ENCODE peak calls at places on chromosome 21, in seven cellular contexts. K is transverse colon, D is psoas muscle, Y is caudate nucleus, Z is AG04450, Q is right lobe of liver, X is kidney. F is an unnamed sample.

GRCh38 chr21:16079830-16080229 is 350.0 kb downstream of the USP25 start:
- DNase-seq in K (no peak), D (no peak), Y (no peak), Z (no peak), Q (no peak), X (no peak), F (no peak)

GRCh38 chr21:46172863-46173528 is 11.3 kb downstream of the SPATC1L start:
- DNase-seq in K (no peak), D (no peak), Y (no peak), Z (no peak), Q (no peak), X (peak), F (no peak)

GRCh38 chr21:16192900-16193299 is 463.1 kb downstream of the USP25 start:
- DNase-seq in K (no peak), D (no peak), Y (no peak), Z (no peak), Q (no peak), X (no peak), F (no peak)

GRCh38 chr21:10521091-10521598 is at the start of gene TPTE:
- DNase-seq in K (no peak), D (no peak), Y (no peak), Z (no peak), Q (no peak), X (no peak), F (no peak)

GRCh38 chr21:25657140-25657539 is 18.1 kb downstream of the JAM2 start:
- DNase-seq in K (no peak), D (no peak), Y (no peak), Z (no peak), Q (no peak), X (no peak), F (no peak)

GRCh38 chr21:41958886-41959563 is 5.2 kb upstream of the C2CD2 start:
- DNase-seq in K (no peak), D (peak), Y (no peak), Z (no peak), Q (no peak), X (no peak), F (no peak)

GRCh38 chr21:42724226-42724920 is 71.0 kb downstream of the PDE9A start:
- DNase-seq in K (peak), D (no peak), Y (no peak), Z (peak), Q (no peak), X (peak), F (no peak)

GRCh38 chr21:37848721-37849490 is 67.4 kb downstream of the KCNJ6 start:
- DNase-seq in K (no peak), D (no peak), Y (no peak), Z (no peak), Q (no peak), X (no peak), F (no peak)

GRCh38 chr21:32022141-32022540 is 149.3 kb downstream of the HUNK start:
- DNase-seq in K (no peak), D (no peak), Y (no peak), Z (no peak), Q (no peak), X (no peak), F (no peak)

GRCh38 chr21:25994758-25995163 is 175.8 kb downstream of the APP start:
- DNase-seq in K (no peak), D (no peak), Y (no peak), Z (no peak), Q (no peak), X (no peak), F (no peak)

GRCh38 chr21:15682182-15682895 is 47.4 kb upstream of the USP25 start:
- DNase-seq in K (no peak), D (no peak), Y (no peak), Z (no peak), Q (no peak), X (no peak), F (no peak)

GRCh38 chr21:39381009-39381408 is 32.1 kb upstream of the HMGN1 start:
- DNase-seq in K (no peak), D (no peak), Y (no peak), Z (no peak), Q (no peak), X (no peak), F (no peak)

GRCh38 chr21:38243732-38244406 is 12.9 kb upstream of the KCNJ15 start:
- DNase-seq in K (no peak), D (no peak), Y (no peak), Z (no peak), Q (no peak), X (no peak), F (no peak)

GRCh38 chr21:45122432-45123132 is 48.2 kb downstream of the ADARB1 start:
- DNase-seq in K (no peak), D (no peak), Y (no peak), Z (no peak), Q (no peak), X (no peak), F (no peak)
- H3K27ac ChIP-seq in K (peak), D (no peak), Y (no peak), Z (no peak), Q (no peak), X (no peak), F (no peak)

GRCh38 chr21:33491373-33492102 is at the start of gene DNAJC28:
- DNase-seq in K (peak), D (peak), Y (peak), Z (peak), Q (peak), X (peak), F (peak)
- H3K27ac ChIP-seq in K (peak), D (peak), Y (peak), Z (no peak), Q (peak), X (peak), F (peak)

GRCh38 chr21:44550807-44551206 is 498 bp downstream of the KRTAP10-2 start:
- DNase-seq in K (peak), D (no peak), Y (no peak), Z (no peak), Q (no peak), X (peak), F (no peak)

GRCh38 chr21:44548381-44548780 is 2.9 kb downstream of the KRTAP10-2 start:
- DNase-seq in K (no peak), D (no peak), Y (no peak), Z (no peak), Q (no peak), X (no peak), F (no peak)

GRCh38 chr21:44549525-44550211 is 1.6 kb downstream of the KRTAP10-2 start:
- DNase-seq in K (no peak), D (no peak), Y (no peak), Z (no peak), Q (no peak), X (peak), F (no peak)

GRCh38 chr21:44547656-44548331 is 3.5 kb downstream of the KRTAP10-2 start:
- DNase-seq in K (no peak), D (no peak), Y (no peak), Z (no peak), Q (no peak), X (no peak), F (peak)

GRCh38 chr21:44548922-44549321 is 2.4 kb downstream of the KRTAP10-2 start:
- DNase-seq in K (no peak), D (no peak), Y (no peak), Z (no peak), Q (no peak), X (no peak), F (no peak)
- H3K27ac ChIP-seq in K (no peak), D (no peak), Y (no peak), Z (no peak), Q (no peak), X (no peak), F (no peak)

DNA sequence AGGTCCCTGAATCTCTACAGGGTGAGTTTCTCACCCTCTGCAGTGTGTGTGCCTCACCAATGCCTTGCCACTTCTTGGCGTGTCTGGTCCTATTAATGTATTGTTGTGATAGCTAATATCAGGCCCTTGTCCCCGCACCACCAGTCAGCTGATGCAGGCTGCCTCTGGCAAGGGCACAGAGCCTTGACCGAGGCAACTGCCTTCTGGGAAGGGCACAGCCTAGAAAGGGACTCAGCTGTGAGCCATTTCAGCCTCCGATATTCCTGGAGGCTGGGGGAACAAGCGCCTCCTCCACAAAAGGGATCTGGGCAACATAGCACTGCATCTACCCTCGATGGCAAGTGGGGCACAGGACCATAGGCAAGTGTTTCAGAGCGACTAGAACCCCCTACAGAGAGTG is 27.0 kb downstream of the IL10RB start:
- DNase-seq in K (no peak), D (no peak), Y (no peak), Z (no peak), Q (no peak), X (no peak), F (no peak)
- H3K27ac ChIP-seq in K (no peak), D (no peak), Y (no peak), Z (no peak), Q (no peak), X (no peak), F (no peak)

GRCh38 chr21:20999567-21000169 is 1.5 kb downstream of the NCAM2 start:
- DNase-seq in K (peak), D (no peak), Y (peak), Z (no peak), Q (no peak), X (no peak), F (no peak)
- H3K27ac ChIP-seq in K (no peak), D (no peak), Y (peak), Z (no peak), Q (no peak), X (no peak), F (no peak)

F was measured in CD4-positive, alpha-beta T cell.